ENCODE peak calls at places on chromosomes 13 and 19, in four cellular contexts. One of them, this sample, is unnamed.

GRCh38 chr13:112097770-112098169 is 30.8 kb downstream of the SOX1 start:
- DNase-seq in H1: no peak
- DNase-seq in H9: no peak
- DNase-seq in IMR-90: no peak
- DNase-seq in this sample: no peak

GRCh38 chr13:92677571-92677970 is 549.0 kb upstream of the GPC6 start:
- DNase-seq in H1: no peak
- DNase-seq in H9: peak; percentile 36
- DNase-seq in IMR-90: no peak
- DNase-seq in this sample: peak; percentile 67

GRCh38 chr13:112576768-112577167 is 11.2 kb downstream of the TUBGCP3 start:
- DNase-seq in H1: no peak
- DNase-seq in IMR-90: no peak
- DNase-seq in H9: no peak
- DNase-seq in this sample: no peak

GRCh38 chr19:7605490-7606222 is 10.0 kb downstream of the CAMSAP3 start:
- DNase-seq in H1: peak; percentile 65
- DNase-seq in H9: peak; percentile 84
- DNase-seq in IMR-90: no peak
- DNase-seq in this sample: peak; percentile 83

GRCh38 chr13:26996965-26997752 is 174.5 kb downstream of the USP12 start:
- DNase-seq in IMR-90: no peak
- DNase-seq in H9: no peak
- DNase-seq in H1: no peak
- DNase-seq in this sample: no peak

GRCh38 chr19:41302624-41303351 is 7.2 kb upstream of the CCDC97 start:
- DNase-seq in H1: no peak
- DNase-seq in H9: no peak
- DNase-seq in IMR-90: no peak
- DNase-seq in this sample: no peak

GRCh38 chr19:8132858-8133458 is 16.4 kb downstream of the FBN3 start:
- DNase-seq in H1: no peak
- DNase-seq in H9: no peak
- DNase-seq in IMR-90: no peak
- DNase-seq in this sample: no peak

GRCh38 chr19:16012552-16012951 is 63.7 kb upstream of the TPM4 start:
- DNase-seq in H9: no peak
- DNase-seq in IMR-90: no peak
- DNase-seq in H1: no peak
- DNase-seq in this sample: no peak

GRCh38 chr13:106919638-106920037 is 351.7 kb upstream of the ARGLU1 start:
- DNase-seq in H9: no peak
- DNase-seq in IMR-90: no peak
- DNase-seq in H1: no peak
- DNase-seq in this sample: no peak

GRCh38 chr13:99340638-99341037 is 33.4 kb upstream of the GPR183 start:
- DNase-seq in H9: no peak
- DNase-seq in H1: no peak
- DNase-seq in IMR-90: no peak
- DNase-seq in this sample: no peak
- H3K4me1 ChIP-seq in H9: peaks cover 2% of the 10 kb centered on the region
- H3K4me1 ChIP-seq in H1: no peaks in the 10 kb centered on the region
- H3K4me1 ChIP-seq in IMR-90: peaks cover 5% of the 10 kb centered on the region
- H3K4me1 ChIP-seq in this sample: no peaks in the 10 kb centered on the region

GRCh38 chr13:29493796-29494195 is 101.7 kb downstream of the SLC7A1 start:
- DNase-seq in H9: no peak
- DNase-seq in IMR-90: no peak
- DNase-seq in H1: no peak
- DNase-seq in this sample: no peak

GRCh38 chr13:29496241-29496712 is 99.2 kb downstream of the SLC7A1 start:
- DNase-seq in H9: no peak
- DNase-seq in H1: no peak
- DNase-seq in IMR-90: no peak
- DNase-seq in this sample: no peak

GRCh38 chr13:29491248-29491647 is 104.2 kb downstream of the SLC7A1 start:
- DNase-seq in H9: no peak
- DNase-seq in H1: no peak
- DNase-seq in IMR-90: no peak
- DNase-seq in this sample: no peak

GRCh38 chr13:29497137-29497654 is 98.3 kb downstream of the SLC7A1 start:
- DNase-seq in IMR-90: peak; percentile 65
- DNase-seq in H1: no peak
- DNase-seq in H9: no peak
- DNase-seq in this sample: peak; percentile 58

DNA sequence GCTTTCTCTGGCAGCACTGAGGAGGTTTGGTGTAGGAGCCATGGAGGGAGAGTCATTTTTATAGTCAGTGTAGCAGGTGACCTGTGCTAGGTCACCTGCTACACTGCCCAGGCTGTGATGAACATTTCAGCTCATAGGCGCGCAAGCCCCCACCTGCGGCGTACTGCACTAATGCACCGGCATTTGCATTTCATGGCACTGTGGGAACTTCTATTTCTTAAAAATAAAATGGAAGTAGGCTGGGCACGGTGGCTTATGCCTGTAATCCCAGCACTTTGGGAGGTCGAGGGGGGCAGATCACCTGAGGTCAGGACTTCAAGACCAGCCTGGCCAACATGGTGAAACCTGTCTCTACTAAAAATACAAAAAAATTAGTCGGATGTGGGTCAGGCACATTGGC is 101.0 kb downstream of the SLC7A1 start:
- DNase-seq in H9: no peak
- DNase-seq in IMR-90: no peak
- DNase-seq in H1: no peak
- DNase-seq in this sample: no peak
- H4K5ac ChIP-seq in H9: no peak overlapping the region
- H4K5ac ChIP-seq in IMR-90: no peak overlapping the region
- H4K5ac ChIP-seq in H1: no peak overlapping the region
- H4K5ac ChIP-seq in this sample: no peak overlapping the region

DNA sequence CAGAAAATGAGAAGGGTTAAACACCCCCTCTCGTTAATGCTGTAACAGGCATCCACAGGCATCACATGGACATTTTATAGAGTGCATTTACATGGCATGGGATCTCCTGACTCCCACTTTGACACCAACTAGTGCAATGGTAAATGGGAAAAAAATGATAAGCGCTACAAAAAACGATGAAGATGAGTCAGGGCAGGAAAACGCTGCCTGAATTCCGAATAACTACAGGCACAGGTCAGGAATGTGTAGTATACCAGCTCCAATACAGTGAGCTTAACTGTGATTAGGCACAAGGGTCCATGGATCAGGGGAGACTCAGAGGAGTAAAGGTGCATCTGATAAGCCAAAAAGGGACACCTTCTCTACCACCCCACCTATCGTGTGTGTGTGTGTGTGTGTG is 223.6 kb downstream of the FOXO1 start:
- DNase-seq in H1: no peak
- DNase-seq in H9: no peak
- DNase-seq in IMR-90: no peak
- DNase-seq in this sample: no peak
- H3K4me1 ChIP-seq in H1: no peaks in the 10 kb centered on the region
- H3K4me1 ChIP-seq in H9: no peaks in the 10 kb centered on the region
- H3K4me1 ChIP-seq in IMR-90: no peaks in the 10 kb centered on the region
- H3K4me1 ChIP-seq in this sample: no peaks in the 10 kb centered on the region

GRCh38 chr13:23623394-23623793 is 53.2 kb downstream of the TNFRSF19 start:
- DNase-seq in H1: no peak
- DNase-seq in H9: no peak
- DNase-seq in IMR-90: no peak
- DNase-seq in this sample: no peak
- H4K5ac ChIP-seq in H1: no peak overlapping the region
- H4K5ac ChIP-seq in H9: no peak overlapping the region
- H4K5ac ChIP-seq in IMR-90: no peak overlapping the region
- H4K5ac ChIP-seq in this sample: no peak overlapping the region

GRCh38 chr13:42395066-42395821 is 123.3 kb downstream of the AKAP11 start:
- DNase-seq in IMR-90: no peak
- DNase-seq in H1: no peak
- DNase-seq in H9: no peak
- DNase-seq in this sample: no peak

GRCh38 chr13:42393573-42394360 is 121.8 kb downstream of the AKAP11 start:
- DNase-seq in H1: no peak
- DNase-seq in H9: no peak
- DNase-seq in IMR-90: no peak
- DNase-seq in this sample: no peak

GRCh38 chr13:42396501-42396900 is 124.5 kb downstream of the AKAP11 start:
- DNase-seq in H9: no peak
- DNase-seq in IMR-90: no peak
- DNase-seq in H1: no peak
- DNase-seq in this sample: no peak

GRCh38 chr13:42392706-42393572 is 121.0 kb downstream of the AKAP11 start:
- DNase-seq in IMR-90: no peak
- DNase-seq in H9: no peak
- DNase-seq in H1: no peak
- DNase-seq in this sample: peak; percentile 9

DNA sequence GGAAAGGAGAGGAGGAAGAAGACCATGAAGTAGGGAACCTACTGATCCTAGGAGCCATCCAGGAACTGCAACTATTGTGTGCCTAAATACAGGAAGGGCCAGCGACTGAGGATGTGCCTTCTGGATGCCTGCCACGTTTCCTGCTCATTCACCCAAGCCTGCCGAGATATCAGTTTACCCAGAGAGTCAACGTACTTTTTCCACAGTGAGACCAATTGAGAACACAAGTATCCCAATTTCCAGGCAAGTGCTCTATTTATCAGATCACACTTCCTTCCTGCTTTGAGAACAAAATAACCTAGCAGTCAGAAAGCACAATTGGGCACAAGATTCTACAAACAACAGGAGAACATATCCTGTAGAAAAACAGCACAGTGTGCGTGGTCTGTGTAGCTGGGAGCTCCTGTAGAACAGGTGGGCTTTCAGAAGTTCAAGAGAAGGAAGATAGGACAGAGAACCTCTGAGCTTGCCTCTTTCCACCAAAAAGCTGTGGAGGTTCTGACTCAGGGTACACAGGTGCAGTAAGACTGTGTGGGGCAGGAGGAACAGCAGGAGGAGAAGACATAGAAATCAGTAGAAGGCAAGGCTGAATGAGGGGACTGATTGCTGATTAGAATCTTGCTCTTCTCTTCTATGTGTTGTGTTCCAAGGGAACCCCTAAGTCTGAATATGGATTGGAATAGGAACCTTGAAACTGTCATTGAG is 122.6 kb downstream of the AKAP11 start:
- DNase-seq in H1: no peak
- DNase-seq in H9: no peak
- DNase-seq in IMR-90: no peak
- DNase-seq in this sample: no peak
- H3K4me1 ChIP-seq in H1: no peaks in the 10 kb centered on the region
- H3K4me1 ChIP-seq in H9: no peaks in the 10 kb centered on the region
- H3K4me1 ChIP-seq in IMR-90: no peaks in the 10 kb centered on the region
- H3K4me1 ChIP-seq in this sample: no peaks in the 10 kb centered on the region

DNA sequence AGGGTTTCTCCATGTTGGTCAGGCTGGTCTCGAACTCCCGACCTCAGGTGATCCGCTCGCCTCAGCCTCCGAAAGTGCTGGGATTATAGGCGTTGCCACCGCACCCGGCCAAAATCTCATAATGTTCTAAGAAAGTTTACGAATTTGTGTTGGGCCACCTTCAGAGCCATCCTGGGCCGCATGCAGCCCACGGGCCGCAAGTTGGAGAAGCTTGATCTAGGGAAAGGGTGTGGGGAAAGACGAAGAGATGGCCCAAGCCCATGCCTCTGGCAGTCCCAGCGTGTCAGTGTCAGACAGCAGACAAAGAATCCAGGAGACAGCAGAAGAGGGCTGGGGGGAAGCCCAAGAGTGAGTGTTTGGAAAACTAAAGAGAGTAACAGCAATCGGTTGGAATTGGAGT is 17.3 kb upstream of the PNMA8C start:
- DNase-seq in H1: no peak
- DNase-seq in IMR-90: no peak
- DNase-seq in H9: no peak
- DNase-seq in this sample: no peak
- H4K5ac ChIP-seq in H1: no peak overlapping the region
- H4K5ac ChIP-seq in IMR-90: no peak overlapping the region
- H4K5ac ChIP-seq in H9: no peak overlapping the region
- H4K5ac ChIP-seq in this sample: no peak overlapping the region

GRCh38 chr19:11171144-11171543 is 15.6 kb upstream of the SPC24 start:
- DNase-seq in H1: no peak
- DNase-seq in H9: no peak
- DNase-seq in IMR-90: no peak
- DNase-seq in this sample: no peak
- H3K4me1 ChIP-seq in H1: no peaks in the 10 kb centered on the region
- H3K4me1 ChIP-seq in H9: no peaks in the 10 kb centered on the region
- H3K4me1 ChIP-seq in IMR-90: peaks cover 6% of the 10 kb centered on the region
- H3K4me1 ChIP-seq in this sample: no peaks in the 10 kb centered on the region

DNA sequence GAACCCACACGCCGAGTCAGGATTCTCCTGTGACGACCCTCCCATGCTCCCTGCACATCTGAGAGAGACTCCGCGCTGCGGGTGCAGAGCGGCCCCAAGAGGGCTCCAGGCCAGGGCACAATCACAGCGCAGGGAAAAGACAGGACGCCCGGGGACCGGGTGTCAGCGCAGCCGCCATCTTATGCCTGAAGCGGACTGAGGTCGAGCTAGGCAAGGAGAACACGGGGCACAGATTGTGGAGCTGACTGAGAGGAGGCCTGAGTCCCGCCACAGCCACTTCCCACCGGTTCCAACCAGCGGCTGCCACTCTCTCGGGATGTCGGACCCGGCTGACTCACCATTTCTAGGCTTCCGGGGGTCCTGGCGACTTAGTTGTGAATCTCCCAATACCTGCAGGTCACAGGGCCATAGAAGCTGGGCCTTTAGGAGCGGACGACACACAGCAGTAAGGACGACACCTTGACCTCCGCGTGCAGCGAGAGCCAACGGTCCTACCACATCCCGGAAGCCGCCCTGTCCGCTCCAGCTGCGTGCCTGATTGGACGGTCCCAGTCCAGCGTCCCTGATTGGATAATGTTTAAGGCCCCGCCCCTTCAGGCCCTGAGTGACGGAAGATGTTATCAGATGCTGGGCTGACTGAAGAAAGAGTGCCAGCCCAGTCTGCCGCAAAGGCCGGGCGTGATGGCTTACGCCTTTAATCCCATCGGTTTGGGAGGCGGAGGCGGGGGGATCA is at the start of gene ZNF728:
- DNase-seq in IMR-90: no peak
- DNase-seq in H1: no peak
- DNase-seq in H9: no peak
- DNase-seq in this sample: no peak
- H4K5ac ChIP-seq in IMR-90: no peak within 1 kb of the TSS
- H4K5ac ChIP-seq in H1: no peak within 1 kb of the TSS
- H4K5ac ChIP-seq in H9: no peak within 1 kb of the TSS
- H4K5ac ChIP-seq in this sample: no peak within 1 kb of the TSS

GRCh38 chr19:46196410-46197124 is 33.0 kb upstream of the IGFL1 start:
- DNase-seq in H9: no peak
- DNase-seq in IMR-90: no peak
- DNase-seq in H1: no peak
- DNase-seq in this sample: no peak
- H3K4me1 ChIP-seq in H9: no peaks in the 10 kb centered on the region
- H3K4me1 ChIP-seq in IMR-90: no peaks in the 10 kb centered on the region
- H3K4me1 ChIP-seq in H1: no peaks in the 10 kb centered on the region
- H3K4me1 ChIP-seq in this sample: no peaks in the 10 kb centered on the region